ENCODE peak calls at places on chromosomes 13 and 19, in nine cellular contexts. One of them, this sample, is unnamed.

GRCh38 chr13:29619995-29620394 is 24.5 kb upstream of the SLC7A1 start:
- DNase-seq in activated T-cell treated with anti-CD3 and anti-CD28 coated beads, Interleukin-2, amount 50 U/mL, for 48 hours: no peak
- DNase-seq in fibroblast of pulmonary artery: no peak
- DNase-seq in T-helper 1 cell: no peak
- DNase-seq in EH: peak; percentile 70
- DNase-seq in nephron progenitor cell: no peak
- DNase-seq in pancreas: no peak
- DNase-seq in cerebellum: no peak
- DNase-seq in NCI-H187 treated with DMSO at 0.1 percent for 48 hours: no peak
- DNase-seq in this sample: no peak

GRCh38 chr13:45691667-45692066 is 10.5 kb upstream of the CBY2 start:
- DNase-seq in activated T-cell treated with anti-CD3 and anti-CD28 coated beads, Interleukin-2, amount 50 U/mL, for 48 hours: no peak
- DNase-seq in fibroblast of pulmonary artery: no peak
- DNase-seq in T-helper 1 cell: no peak
- DNase-seq in EH: no peak
- DNase-seq in nephron progenitor cell: no peak
- DNase-seq in pancreas: no peak
- DNase-seq in cerebellum: no peak
- DNase-seq in NCI-H187 treated with DMSO at 0.1 percent for 48 hours: no peak
- DNase-seq in this sample: no peak

GRCh38 chr13:26883613-26884257 is 123.1 kb upstream of the GPR12 start:
- DNase-seq in activated T-cell treated with anti-CD3 and anti-CD28 coated beads, Interleukin-2, amount 50 U/mL, for 48 hours: no peak
- DNase-seq in fibroblast of pulmonary artery: no peak
- DNase-seq in T-helper 1 cell: no peak
- DNase-seq in EH: no peak
- DNase-seq in nephron progenitor cell: no peak
- DNase-seq in pancreas: no peak
- DNase-seq in cerebellum: no peak
- DNase-seq in NCI-H187 treated with DMSO at 0.1 percent for 48 hours: no peak
- DNase-seq in this sample: no peak

GRCh38 chr19:5891572-5891937 is 12.0 kb downstream of the NDUFA11 start:
- DNase-seq in activated T-cell treated with anti-CD3 and anti-CD28 coated beads, Interleukin-2, amount 50 U/mL, for 48 hours: no peak
- DNase-seq in fibroblast of pulmonary artery: no peak
- DNase-seq in T-helper 1 cell: no peak
- DNase-seq in EH: no peak
- DNase-seq in nephron progenitor cell: no peak
- DNase-seq in pancreas: no peak
- DNase-seq in cerebellum: no peak
- DNase-seq in NCI-H187 treated with DMSO at 0.1 percent for 48 hours: no peak
- DNase-seq in this sample: no peak

GRCh38 chr13:79490846-79491245 is 9.9 kb downstream of the NDFIP2 start:
- DNase-seq in activated T-cell treated with anti-CD3 and anti-CD28 coated beads, Interleukin-2, amount 50 U/mL, for 48 hours: no peak
- DNase-seq in fibroblast of pulmonary artery: no peak
- DNase-seq in T-helper 1 cell: no peak
- DNase-seq in EH: peak; percentile 8
- DNase-seq in nephron progenitor cell: no peak
- DNase-seq in pancreas: no peak
- DNase-seq in cerebellum: no peak
- DNase-seq in NCI-H187 treated with DMSO at 0.1 percent for 48 hours: no peak
- DNase-seq in this sample: no peak

GRCh38 chr13:20475927-20476691 is 49.5 kb downstream of the CRYL1 start:
- DNase-seq in activated T-cell treated with anti-CD3 and anti-CD28 coated beads, Interleukin-2, amount 50 U/mL, for 48 hours: peak; percentile 76
- DNase-seq in fibroblast of pulmonary artery: no peak
- DNase-seq in T-helper 1 cell: peak; percentile 93
- DNase-seq in EH: no peak
- DNase-seq in nephron progenitor cell: no peak
- DNase-seq in pancreas: peak; percentile 53
- DNase-seq in cerebellum: no peak
- DNase-seq in NCI-H187 treated with DMSO at 0.1 percent for 48 hours: no peak
- DNase-seq in this sample: no peak

GRCh38 chr13:47564041-47564440 is 437.0 kb downstream of the SUCLA2 start:
- DNase-seq in activated T-cell treated with anti-CD3 and anti-CD28 coated beads, Interleukin-2, amount 50 U/mL, for 48 hours: no peak
- DNase-seq in fibroblast of pulmonary artery: no peak
- DNase-seq in T-helper 1 cell: no peak
- DNase-seq in EH: no peak
- DNase-seq in nephron progenitor cell: peak; percentile 44
- DNase-seq in pancreas: no peak
- DNase-seq in cerebellum: no peak
- DNase-seq in NCI-H187 treated with DMSO at 0.1 percent for 48 hours: no peak
- DNase-seq in this sample: no peak

GRCh38 chr13:95601906-95602305 is 42.6 kb downstream of the DZIP1 start:
- DNase-seq in activated T-cell treated with anti-CD3 and anti-CD28 coated beads, Interleukin-2, amount 50 U/mL, for 48 hours: no peak
- DNase-seq in fibroblast of pulmonary artery: no peak
- DNase-seq in T-helper 1 cell: no peak
- DNase-seq in EH: no peak
- DNase-seq in nephron progenitor cell: no peak
- DNase-seq in pancreas: no peak
- DNase-seq in cerebellum: no peak
- DNase-seq in NCI-H187 treated with DMSO at 0.1 percent for 48 hours: no peak
- DNase-seq in this sample: no peak

GRCh38 chr13:29707876-29708543 is 112.5 kb upstream of the SLC7A1 start:
- DNase-seq in activated T-cell treated with anti-CD3 and anti-CD28 coated beads, Interleukin-2, amount 50 U/mL, for 48 hours: peak; percentile 65
- DNase-seq in fibroblast of pulmonary artery: peak; percentile 58
- DNase-seq in T-helper 1 cell: peak; percentile 43
- DNase-seq in EH: peak; percentile 72
- DNase-seq in nephron progenitor cell: no peak
- DNase-seq in pancreas: peak; percentile 42
- DNase-seq in cerebellum: no peak
- DNase-seq in NCI-H187 treated with DMSO at 0.1 percent for 48 hours: no peak
- DNase-seq in this sample: peak; percentile 60

GRCh38 chr13:52405767-52406494 is at the start of gene THSD1:
- DNase-seq in activated T-cell treated with anti-CD3 and anti-CD28 coated beads, Interleukin-2, amount 50 U/mL, for 48 hours: peak; percentile 41
- DNase-seq in fibroblast of pulmonary artery: peak; percentile 44
- DNase-seq in T-helper 1 cell: no peak
- DNase-seq in EH: peak; percentile 58
- DNase-seq in nephron progenitor cell: peak; percentile 57
- DNase-seq in pancreas: peak; percentile 21
- DNase-seq in cerebellum: peak; percentile 6
- DNase-seq in NCI-H187 treated with DMSO at 0.1 percent for 48 hours: no peak
- DNase-seq in this sample: peak; percentile 55

GRCh38 chr19:369876-370275 is 25.3 kb upstream of the MIER2 start:
- DNase-seq in activated T-cell treated with anti-CD3 and anti-CD28 coated beads, Interleukin-2, amount 50 U/mL, for 48 hours: no peak
- DNase-seq in fibroblast of pulmonary artery: no peak
- DNase-seq in T-helper 1 cell: no peak
- DNase-seq in EH: no peak
- DNase-seq in nephron progenitor cell: no peak
- DNase-seq in pancreas: no peak
- DNase-seq in cerebellum: no peak
- DNase-seq in NCI-H187 treated with DMSO at 0.1 percent for 48 hours: no peak
- DNase-seq in this sample: no peak

This sample was measured in fibroblast of mammary gland.